ENCODE peak calls at places on chromosomes 5 and 9, in four cellular contexts. One of them, this sample, is unnamed.

GRCh38 chr9:85723220-85723619 is 18.5 kb downstream of the AGTPBP1 start:
- DNase-seq in IMR-90: no peak
- DNase-seq in GM12878: no peak
- DNase-seq in K562: no peak
- DNase-seq in this sample: no peak

GRCh38 chr5:157464518-157465171 is 4.6 kb downstream of the NIPAL4 start:
- DNase-seq in GM12878: peak; percentile 28
- DNase-seq in IMR-90: peak; percentile 90
- DNase-seq in K562: peak; percentile 55
- DNase-seq in this sample: peak; percentile 69

GRCh38 chr5:53926026-53926425 is 365.6 kb downstream of the NDUFS4 start:
- DNase-seq in GM12878: no peak
- DNase-seq in K562: no peak
- DNase-seq in IMR-90: no peak
- DNase-seq in this sample: no peak

GRCh38 chr9:126219717-126220116 is 106.9 kb upstream of the MVB12B start:
- DNase-seq in GM12878: no peak
- DNase-seq in IMR-90: no peak
- DNase-seq in K562: no peak
- DNase-seq in this sample: no peak

GRCh38 chr5:20028506-20028905 is 40.5 kb upstream of the CDH18 start:
- DNase-seq in K562: no peak
- DNase-seq in IMR-90: no peak
- DNase-seq in GM12878: no peak
- DNase-seq in this sample: no peak

GRCh38 chr9:105302728-105303127 is 58.3 kb downstream of the SLC44A1 start:
- DNase-seq in IMR-90: no peak
- DNase-seq in GM12878: no peak
- DNase-seq in K562: no peak
- DNase-seq in this sample: no peak

GRCh38 chr9:113463418-113464285 is at the start of gene RGS3:
- DNase-seq in IMR-90: no peak
- DNase-seq in K562: peak; percentile 48
- DNase-seq in GM12878: no peak
- DNase-seq in this sample: peak; percentile 68

GRCh38 chr5:96431376-96432244 is 1.4 kb downstream of the PCSK1 start:
- DNase-seq in GM12878: no peak
- DNase-seq in K562: no peak
- DNase-seq in IMR-90: peak; percentile 35
- DNase-seq in this sample: no peak

GRCh38 chr5:34584165-34584564 is 72.0 kb upstream of the RAI14 start:
- DNase-seq in GM12878: no peak
- DNase-seq in K562: no peak
- DNase-seq in IMR-90: no peak
- DNase-seq in this sample: no peak

GRCh38 chr5:36685631-36686147 is 79.3 kb downstream of the SLC1A3 start:
- DNase-seq in GM12878: no peak
- DNase-seq in K562: no peak
- DNase-seq in IMR-90: no peak
- DNase-seq in this sample: no peak

GRCh38 chr9:37432020-37432419 is 9.5 kb downstream of the GRHPR start:
- DNase-seq in GM12878: no peak
- DNase-seq in IMR-90: no peak
- DNase-seq in K562: no peak
- DNase-seq in this sample: no peak

GRCh38 chr9:37429441-37430285 is 7.2 kb downstream of the GRHPR start:
- DNase-seq in IMR-90: no peak
- DNase-seq in K562: no peak
- DNase-seq in GM12878: no peak
- DNase-seq in this sample: no peak

GRCh38 chr9:37428345-37428744 is 5.8 kb downstream of the GRHPR start:
- DNase-seq in GM12878: no peak
- DNase-seq in K562: no peak
- DNase-seq in IMR-90: no peak
- DNase-seq in this sample: no peak

GRCh38 chr9:37433754-37434435 is 11.4 kb downstream of the GRHPR start:
- DNase-seq in IMR-90: peak; percentile 11
- DNase-seq in K562: no peak
- DNase-seq in GM12878: no peak
- DNase-seq in this sample: no peak

DNA sequence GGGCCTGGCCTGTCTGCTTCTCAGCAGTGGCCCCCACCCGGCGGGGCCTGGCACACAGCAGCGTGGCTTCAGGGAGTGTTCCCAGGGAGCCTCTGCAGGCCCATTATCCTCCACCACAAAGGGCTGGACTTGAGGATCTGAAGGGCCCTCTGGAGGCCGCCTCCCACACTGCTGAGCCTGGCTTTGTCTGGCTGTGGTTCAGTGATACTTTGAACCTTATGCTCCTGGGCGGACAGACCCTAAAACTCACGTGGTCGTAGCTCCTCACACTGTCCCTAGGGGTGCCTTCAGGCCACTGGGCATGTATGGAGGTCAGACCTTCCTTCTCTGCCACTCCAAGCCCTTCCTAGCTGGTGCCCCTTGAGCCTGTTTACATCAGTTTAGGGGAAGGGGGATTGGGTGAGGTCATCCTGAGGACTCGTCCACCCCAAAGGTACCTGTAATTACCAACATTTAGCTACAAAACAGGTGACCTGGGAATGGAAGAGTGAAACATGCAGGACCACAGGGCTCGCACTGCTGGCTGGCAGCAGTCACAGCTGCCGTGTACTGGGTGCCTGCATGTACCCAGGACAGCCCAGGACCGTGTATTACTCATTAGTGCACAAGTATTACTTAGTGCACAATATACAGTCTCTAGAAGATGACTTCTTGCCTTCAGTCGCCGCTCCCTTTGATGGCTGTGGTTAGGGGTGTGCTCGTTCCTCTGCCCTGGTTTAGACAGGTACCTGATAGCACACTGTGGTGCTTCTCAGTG is 8.5 kb downstream of the GRHPR start:
- DNase-seq in IMR-90: no peak
- DNase-seq in K562: peak; percentile 34
- DNase-seq in GM12878: no peak
- DNase-seq in this sample: no peak
- TF ChIP-seq RAD21 in IMR-90: no peak
- TF ChIP-seq RAD21 in K562: no peak
- TF ChIP-seq RAD21 in GM12878: no peak
- TF ChIP-seq RAD21 in this sample: no peak

GRCh38 chr5:117954341-117954740 is 1034.0 kb downstream of the DTWD2 start:
- DNase-seq in IMR-90: peak; percentile 2
- DNase-seq in K562: no peak
- DNase-seq in GM12878: no peak
- DNase-seq in this sample: no peak
- TF ChIP-seq ELK1 in IMR-90: no peak
- TF ChIP-seq ELK1 in K562: no peak
- TF ChIP-seq ELK1 in GM12878: no peak
- TF ChIP-seq ELK1 in this sample: no peak

GRCh38 chr9:36866840-36867239 is 167.2 kb downstream of the PAX5 start:
- DNase-seq in K562: no peak
- DNase-seq in IMR-90: no peak
- DNase-seq in GM12878: no peak
- DNase-seq in this sample: peak; percentile 40

GRCh38 chr9:36867241-36867640 is 166.8 kb downstream of the PAX5 start:
- DNase-seq in GM12878: no peak
- DNase-seq in IMR-90: no peak
- DNase-seq in K562: no peak
- DNase-seq in this sample: no peak

GRCh38 chr9:36865731-36866635 is 168.1 kb downstream of the PAX5 start:
- DNase-seq in GM12878: no peak
- DNase-seq in K562: no peak
- DNase-seq in IMR-90: no peak
- DNase-seq in this sample: no peak

GRCh38 chr9:36868591-36869282 is 165.3 kb downstream of the PAX5 start:
- DNase-seq in GM12878: no peak
- DNase-seq in IMR-90: no peak
- DNase-seq in K562: no peak
- DNase-seq in this sample: no peak

DNA sequence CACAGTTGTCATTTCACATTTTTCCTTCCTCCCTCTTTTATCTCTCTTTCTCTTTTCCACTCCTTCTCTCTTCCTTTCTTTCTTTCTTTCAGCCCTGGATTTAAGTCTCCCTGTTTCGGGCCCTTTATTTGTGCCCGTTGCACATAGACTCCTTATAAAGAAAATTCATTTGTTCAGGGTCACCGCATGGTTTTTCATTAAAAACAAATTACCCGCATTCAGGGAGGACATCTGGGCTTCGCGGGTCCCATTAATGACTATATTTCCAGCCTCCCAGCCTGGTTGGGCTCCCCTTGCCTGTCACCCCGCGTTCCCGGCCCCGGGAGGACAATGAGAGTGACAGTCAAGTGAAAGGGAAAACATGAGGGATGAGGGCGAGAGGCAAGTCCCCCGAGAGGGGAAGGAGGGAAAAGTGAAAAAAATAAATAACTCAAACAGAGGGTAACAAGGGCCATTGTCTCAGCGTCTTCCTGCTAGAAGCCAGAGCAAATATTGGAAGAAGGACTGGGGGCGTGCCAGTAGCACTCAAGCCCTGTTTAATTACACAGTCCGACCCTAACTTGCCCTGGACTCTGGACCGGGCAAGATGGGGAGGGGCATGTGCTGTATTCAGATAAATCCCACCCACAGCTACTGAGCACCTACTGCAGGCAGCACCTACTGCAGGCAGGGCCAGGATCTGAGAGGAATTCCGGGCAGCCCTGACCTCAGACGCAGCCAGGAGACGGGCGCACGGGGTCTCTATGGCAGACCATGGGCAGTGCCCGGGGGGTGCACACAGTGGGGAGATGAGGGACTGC is 166.2 kb downstream of the PAX5 start:
- DNase-seq in K562: no peak
- DNase-seq in GM12878: no peak
- DNase-seq in IMR-90: no peak
- DNase-seq in this sample: peak; percentile 29
- TF ChIP-seq RAD21 in K562: no peak
- TF ChIP-seq RAD21 in GM12878: no peak
- TF ChIP-seq RAD21 in IMR-90: no peak
- TF ChIP-seq RAD21 in this sample: no peak

GRCh38 chr5:24225051-24225450 is 419.7 kb downstream of the CDH10 start:
- DNase-seq in IMR-90: no peak
- DNase-seq in GM12878: no peak
- DNase-seq in K562: no peak
- DNase-seq in this sample: no peak
- TF ChIP-seq ELK1 in IMR-90: no peak
- TF ChIP-seq ELK1 in GM12878: no peak
- TF ChIP-seq ELK1 in K562: no peak
- TF ChIP-seq ELK1 in this sample: no peak

GRCh38 chr5:130885027-130885426 is 280.0 kb downstream of the HINT1 start:
- DNase-seq in K562: no peak
- DNase-seq in IMR-90: no peak
- DNase-seq in GM12878: no peak
- DNase-seq in this sample: peak; percentile 25

GRCh38 chr5:130890610-130891009 is 274.4 kb downstream of the HINT1 start:
- DNase-seq in GM12878: no peak
- DNase-seq in IMR-90: no peak
- DNase-seq in K562: no peak
- DNase-seq in this sample: no peak

GRCh38 chr5:130884033-130884432 is 281.0 kb downstream of the HINT1 start:
- DNase-seq in GM12878: no peak
- DNase-seq in K562: no peak
- DNase-seq in IMR-90: no peak
- DNase-seq in this sample: no peak

GRCh38 chr5:130885718-130886117 is 279.3 kb downstream of the HINT1 start:
- DNase-seq in K562: no peak
- DNase-seq in GM12878: no peak
- DNase-seq in IMR-90: no peak
- DNase-seq in this sample: no peak
- TF ChIP-seq RAD21 in K562: no peak
- TF ChIP-seq RAD21 in GM12878: no peak
- TF ChIP-seq RAD21 in IMR-90: no peak
- TF ChIP-seq RAD21 in this sample: no peak

GRCh38 chr5:176856746-176857145 is 42.4 kb downstream of the HK3 start:
- DNase-seq in GM12878: no peak
- DNase-seq in K562: no peak
- DNase-seq in IMR-90: no peak
- DNase-seq in this sample: no peak
- TF ChIP-seq ELK1 in GM12878: no peak
- TF ChIP-seq ELK1 in K562: no peak
- TF ChIP-seq ELK1 in IMR-90: no peak
- TF ChIP-seq ELK1 in this sample: no peak

GRCh38 chr9:115543511-115543910 is 425.6 kb upstream of the TNC start:
- DNase-seq in K562: no peak
- DNase-seq in IMR-90: no peak
- DNase-seq in GM12878: no peak
- DNase-seq in this sample: no peak
- TF ChIP-seq RAD21 in K562: no peak
- TF ChIP-seq RAD21 in IMR-90: no peak
- TF ChIP-seq RAD21 in GM12878: no peak
- TF ChIP-seq RAD21 in this sample: no peak

GRCh38 chr5:67807116-67807888 is 408.3 kb upstream of the PIK3R1 start:
- DNase-seq in IMR-90: no peak
- DNase-seq in GM12878: peak; percentile 74
- DNase-seq in K562: no peak
- DNase-seq in this sample: no peak
- TF ChIP-seq ELK1 in IMR-90: no peak
- TF ChIP-seq ELK1 in GM12878: no peak
- TF ChIP-seq ELK1 in K562: no peak
- TF ChIP-seq ELK1 in this sample: no peak

GRCh38 chr9:135216666-135217431 is 129.4 kb downstream of the OLFM1 start:
- DNase-seq in IMR-90: no peak
- DNase-seq in K562: no peak
- DNase-seq in GM12878: no peak
- DNase-seq in this sample: no peak
- TF ChIP-seq RAD21 in IMR-90: no peak
- TF ChIP-seq RAD21 in K562: no peak
- TF ChIP-seq RAD21 in GM12878: no peak
- TF ChIP-seq RAD21 in this sample: no peak

DNA sequence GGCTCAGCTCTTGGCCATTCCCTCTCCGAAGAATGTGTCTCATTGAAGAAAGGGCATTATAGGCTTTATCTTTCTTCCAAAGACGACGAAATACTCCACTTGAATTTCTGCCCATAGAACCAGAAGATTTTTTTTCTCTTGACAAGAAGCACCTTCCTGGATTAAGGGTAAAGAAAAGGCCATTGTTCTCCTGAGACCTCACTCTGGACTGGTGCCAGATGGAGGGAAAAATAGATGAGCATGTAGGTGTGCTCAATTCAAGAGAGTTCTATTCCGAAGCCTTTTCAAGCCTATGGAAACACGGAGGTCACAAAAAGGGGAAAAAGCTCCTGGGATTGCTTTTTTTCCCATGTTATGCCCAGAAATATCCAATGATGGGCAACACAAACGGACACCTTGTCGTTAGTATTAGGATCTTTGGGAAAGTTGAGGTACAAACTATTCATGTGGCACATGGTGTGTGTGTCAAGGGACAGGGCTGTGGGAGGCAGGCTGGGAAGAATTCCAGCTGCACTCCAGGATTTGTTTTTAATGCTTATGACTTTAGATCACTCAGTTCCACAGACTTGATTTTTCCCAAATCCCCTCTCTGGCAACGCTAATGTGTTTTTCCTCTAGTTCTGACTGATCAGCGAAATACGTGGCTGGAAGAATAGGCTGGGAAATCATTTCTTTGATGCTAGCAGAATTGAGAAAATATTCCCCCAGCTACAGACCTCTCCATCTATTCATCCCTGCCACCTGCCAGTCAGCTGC is 89.9 kb downstream of the SIL1 start:
- DNase-seq in K562: no peak
- DNase-seq in GM12878: no peak
- DNase-seq in IMR-90: peak; percentile 88
- DNase-seq in this sample: no peak
- TF ChIP-seq ELK1 in K562: no peak
- TF ChIP-seq ELK1 in GM12878: no peak
- TF ChIP-seq ELK1 in IMR-90: no peak
- TF ChIP-seq ELK1 in this sample: no peak

This sample was measured in A549.